ENCODE peak calls at places on chromosomes 2 and 18, in four cellular contexts. B is GM06990, M is lower leg skin, W is ascending aorta. D is an unnamed sample.

GRCh38 chr18:75238100-75238499 is 27.5 kb downstream of the TSHZ1 start:
- DNase-seq in B (no peak), M (no peak), W (no peak), D (no peak)

GRCh38 chr2:46749042-46749461 is 166.6 kb downstream of the MCFD2 start:
- DNase-seq in B (no peak), M (no peak), W (no peak), D (no peak)

GRCh38 chr2:67574230-67574629 is 177.1 kb downstream of the ETAA1 start:
- DNase-seq in B (no peak), M (no peak), W (no peak), D (no peak)

GRCh38 chr2:138175066-138175465 is 210.8 kb downstream of the HNMT start:
- DNase-seq in B (no peak), M (no peak), W (no peak), D (no peak)

GRCh38 chr2:98757904-98758421 is 27.0 kb upstream of the MGAT4A start:
- DNase-seq in B (peak), M (peak), W (no peak), D (no peak)

GRCh38 chr2:177629357-177630000 is 236.9 kb downstream of the AGPS start:
- DNase-seq in B (no peak), M (no peak), W (no peak), D (no peak)

GRCh38 chr2:127343277-127343676 is 44.5 kb downstream of the MAP3K2 start:
- DNase-seq in B (no peak), M (no peak), W (no peak), D (no peak)

GRCh38 chr2:215269397-215270117 is 42.3 kb upstream of the ATIC start:
- DNase-seq in B (peak), M (peak), W (no peak), D (peak)

GRCh38 chr2:101115664-101116063 is 35.5 kb downstream of the TBC1D8 start:
- DNase-seq in B (no peak), M (no peak), W (no peak), D (no peak)

GRCh38 chr18:23812566-23813440 is 123.5 kb downstream of the LAMA3 start:
- DNase-seq in B (no peak), M (no peak), W (no peak), D (no peak)

GRCh38 chr2:134398300-134398699 is 144.4 kb downstream of the MGAT5 start:
- DNase-seq in B (no peak), M (no peak), W (no peak), D (no peak)

GRCh38 chr2:203758841-203759691 is 52.6 kb downstream of the CD28 start:
- DNase-seq in B (no peak), M (no peak), W (no peak), D (no peak)

GRCh38 chr2:166091439-166091838 is 36.4 kb downstream of the SCN1A start:
- DNase-seq in B (no peak), M (no peak), W (no peak), D (no peak)

GRCh38 chr2:72920317-72921087 is 3.2 kb downstream of the EMX1 start:
- DNase-seq in B (peak), M (no peak), W (no peak), D (peak)

GRCh38 chr2:165274698-165275097 is 35.5 kb downstream of the SCN2A start:
- DNase-seq in B (no peak), M (peak), W (no peak), D (no peak)

GRCh38 chr2:209383212-209383611 is 40.6 kb upstream of the MAP2 start:
- DNase-seq in B (no peak), M (no peak), W (no peak), D (no peak)

GRCh38 chr2:915979-916378 is 34.7 kb upstream of the SNTG2 start:
- DNase-seq in B (no peak), M (no peak), W (no peak), D (no peak)

GRCh38 chr18:78623142-78623541 is 356.5 kb upstream of the SALL3 start:
- DNase-seq in B (no peak), M (no peak), W (no peak), D (no peak)

GRCh38 chr2:237700583-237701032 is 73.2 kb downstream of the LRRFIP1 start:
- DNase-seq in B (peak), M (no peak), W (peak), D (no peak)

GRCh38 chr2:240467149-240467642 is 31.7 kb downstream of the GPC1 start:
- DNase-seq in B (peak), M (peak), W (no peak), D (no peak)

GRCh38 chr2:187250137-187250536 is 197.9 kb downstream of the CALCRL start:
- DNase-seq in B (no peak), M (no peak), W (no peak), D (no peak)
- TF ChIP-seq CTCF in B (no peak), M (no peak), W (no peak), D (no peak)

GRCh38 chr2:191622374-191623320 is 55.3 kb upstream of the NABP1 start:
- DNase-seq in B (no peak), M (no peak), W (no peak), D (no peak)

GRCh38 chr2:191626497-191627151 is 51.3 kb upstream of the NABP1 start:
- DNase-seq in B (no peak), M (no peak), W (no peak), D (no peak)

GRCh38 chr2:191627518-191627917 is 50.4 kb upstream of the NABP1 start:
- DNase-seq in B (no peak), M (no peak), W (no peak), D (no peak)

GRCh38 chr2:191629001-191629453 is 48.9 kb upstream of the NABP1 start:
- DNase-seq in B (no peak), M (no peak), W (no peak), D (no peak)

GRCh38 chr2:191625016-191625415 is 52.9 kb upstream of the NABP1 start:
- DNase-seq in B (peak), M (no peak), W (peak), D (no peak)
- TF ChIP-seq CTCF in B (no peak), M (no peak), W (no peak), D (no peak)

DNA sequence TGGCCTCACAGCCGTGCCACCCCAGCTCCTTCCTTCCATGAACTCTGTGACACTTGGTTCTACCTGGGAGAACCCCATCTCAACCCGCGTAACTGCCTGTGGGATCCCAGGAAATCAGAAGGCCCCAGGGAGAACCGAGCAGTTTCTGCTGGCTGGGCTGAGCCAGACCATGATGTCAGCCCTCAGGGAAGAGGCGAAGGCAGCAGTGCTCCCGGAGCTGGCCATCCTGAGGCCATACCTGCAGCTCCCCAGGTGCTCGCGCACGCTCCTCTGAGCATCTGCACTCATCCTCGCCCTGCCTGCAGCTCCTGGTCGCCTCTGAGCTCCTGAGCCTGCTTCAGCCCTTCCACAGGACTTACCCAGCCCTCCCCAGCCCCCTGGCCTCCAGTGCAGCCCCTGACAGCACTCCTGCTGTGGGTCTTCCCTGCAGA is 186.1 kb downstream of the SEPTIN10 start:
- DNase-seq in B (no peak), M (no peak), W (no peak), D (no peak)
- TF ChIP-seq CTCF in B (no peak), M (no peak), W (no peak), D (no peak)

GRCh38 chr2:74267068-74267467 is 68.7 kb downstream of the MTHFD2 start:
- DNase-seq in B (no peak), M (no peak), W (no peak), D (no peak)
- TF ChIP-seq CTCF in B (peak), M (no peak), W (no peak), D (no peak)

GRCh38 chr2:9749546-9750223 is 93.6 kb upstream of the TAF1B start:
- DNase-seq in B (no peak), M (no peak), W (no peak), D (no peak)

GRCh38 chr2:9751831-9752230 is 91.4 kb upstream of the TAF1B start:
- DNase-seq in B (no peak), M (no peak), W (no peak), D (no peak)

GRCh38 chr2:9750224-9751215 is 92.8 kb upstream of the TAF1B start:
- DNase-seq in B (no peak), M (no peak), W (no peak), D (no peak)

GRCh38 chr2:9747396-9747795 is 95.9 kb upstream of the TAF1B start:
- DNase-seq in B (no peak), M (no peak), W (no peak), D (no peak)

GRCh38 chr2:9748586-9748985 is 94.7 kb upstream of the TAF1B start:
- DNase-seq in B (no peak), M (no peak), W (no peak), D (no peak)
- TF ChIP-seq CTCF in B (no peak), M (no peak), W (no peak), D (no peak)

GRCh38 chr2:217669831-217670230 is 333.0 kb downstream of the TNS1 start:
- DNase-seq in B (no peak), M (no peak), W (no peak), D (no peak)

GRCh38 chr2:217662984-217663602 is 339.7 kb downstream of the TNS1 start:
- DNase-seq in B (no peak), M (no peak), W (no peak), D (no peak)

GRCh38 chr2:217667545-217667944 is 335.2 kb downstream of the TNS1 start:
- DNase-seq in B (no peak), M (peak), W (no peak), D (no peak)

GRCh38 chr2:217664761-217665160 is 338.0 kb downstream of the TNS1 start:
- DNase-seq in B (no peak), M (no peak), W (no peak), D (no peak)

GRCh38 chr2:217666338-217666737 is 336.5 kb downstream of the TNS1 start:
- DNase-seq in B (no peak), M (no peak), W (no peak), D (no peak)
- TF ChIP-seq CTCF in B (no peak), M (no peak), W (no peak), D (no peak)

D was measured in mesothelial cell of epicardium.